ENCODE peak calls at places on chromosomes 6 and 20, in ten cellular contexts. Q is DMS 273 treated with DMSO at 0.1 percent for 48 hours; C is NCI-H510A treated with DMSO at 0.1 percent for 48 hours; P is trophoblast cell; M is NCI-H2029; H is aorta; T is ELF-1; V is CD8-positive, alpha-beta memory T cell; N is stimulated activated naive CD8-positive, alpha-beta T cell treated with anti-CD3 and anti-CD28 coated beads, Interleukin-15, Interleukin-2, amounts not matched to agents 100 U/mL and 50 U/mL, for 24 hours; G is tibial nerve. R is an unnamed sample.

GRCh38 chr20:31830406-31830981 is 11.3 kb downstream of the MYLK2 start:
- DNase-seq in Q (no peak), C (no peak), P (no peak), M (no peak), H (no peak), T (no peak), V (no peak), N (no peak), G (no peak), R (no peak)

GRCh38 chr6:21666200-21666671 is 72.7 kb downstream of the SOX4 start:
- DNase-seq in Q (no peak), C (no peak), P (no peak), M (peak), H (peak), T (peak), V (no peak), N (peak), G (no peak), R (no peak)

GRCh38 chr6:47587503-47587902 is 109.9 kb downstream of the CD2AP start:
- DNase-seq in Q (no peak), C (no peak), P (peak), M (no peak), H (no peak), T (no peak), V (no peak), N (no peak), G (no peak), R (no peak)

GRCh38 chr6:72418495-72418894 is 203.4 kb upstream of the KCNQ5 start:
- DNase-seq in Q (no peak), C (no peak), P (no peak), M (no peak), H (no peak), T (peak), V (no peak), N (no peak), G (no peak), R (no peak)

GRCh38 chr6:40295251-40295949 is 291.8 kb downstream of the LRFN2 start:
- DNase-seq in Q (no peak), C (no peak), P (no peak), M (no peak), H (no peak), T (no peak), V (no peak), N (peak), G (no peak), R (peak)

GRCh38 chr6:149480502-149481280 is 4.1 kb downstream of the ZC3H12D start:
- DNase-seq in Q (no peak), C (no peak), P (no peak), M (no peak), H (no peak), T (no peak), V (peak), N (peak), G (no peak), R (no peak)

GRCh38 chr6:105952762-105953700 is 133.1 kb upstream of the PRDM1 start:
- DNase-seq in Q (no peak), C (no peak), P (no peak), M (no peak), H (no peak), T (no peak), V (no peak), N (no peak), G (no peak), R (no peak)

GRCh38 chr20:44601801-44602204 is 19.4 kb downstream of the PKIG start:
- DNase-seq in Q (no peak), C (no peak), P (no peak), M (no peak), H (peak), T (no peak), V (no peak), N (no peak), G (peak), R (no peak)

GRCh38 chr6:56374841-56375369 is 127.5 kb upstream of the COL21A1 start:
- DNase-seq in Q (no peak), C (no peak), P (peak), M (no peak), H (no peak), T (no peak), V (no peak), N (no peak), G (no peak), R (no peak)

GRCh38 chr6:35810831-35811698 is 5.9 kb downstream of the LHFPL5 start:
- DNase-seq in Q (no peak), C (peak), P (peak), M (peak), H (no peak), T (no peak), V (no peak), N (no peak), G (no peak), R (peak)

GRCh38 chr6:140007525-140007924 is 633.1 kb upstream of the CITED2 start:
- DNase-seq in Q (no peak), C (no peak), P (no peak), M (no peak), H (no peak), T (no peak), V (no peak), N (no peak), G (no peak), R (no peak)

GRCh38 chr6:133041020-133041419 is 200.1 kb upstream of the EYA4 start:
- DNase-seq in Q (no peak), C (no peak), P (no peak), M (no peak), H (no peak), T (no peak), V (no peak), N (no peak), G (no peak), R (no peak)

GRCh38 chr6:8499540-8499939 is 64.2 kb upstream of the SLC35B3 start:
- DNase-seq in Q (no peak), C (no peak), P (peak), M (no peak), H (no peak), T (no peak), V (no peak), N (no peak), G (no peak), R (no peak)

GRCh38 chr20:14922503-14923267 is 585.3 kb upstream of the FLRT3 start:
- DNase-seq in Q (no peak), C (no peak), P (no peak), M (no peak), H (no peak), T (no peak), V (no peak), N (no peak), G (no peak), R (no peak)

GRCh38 chr20:55800501-55800900 is 204.8 kb downstream of the CBLN4 start:
- DNase-seq in Q (no peak), C (no peak), P (no peak), M (no peak), H (no peak), T (no peak), V (no peak), N (no peak), G (no peak), R (no peak)

GRCh38 chr6:44932651-44933091 is 395.5 kb upstream of the RUNX2 start:
- DNase-seq in Q (no peak), C (no peak), P (no peak), M (no peak), H (no peak), T (no peak), V (peak), N (peak), G (no peak), R (no peak)

GRCh38 chr20:20184149-20184548 is 131.8 kb downstream of the CFAP61 start:
- DNase-seq in Q (no peak), C (no peak), P (peak), M (no peak), H (no peak), T (no peak), V (no peak), N (peak), G (no peak), R (no peak)